ENCODE peak calls at places on chromosomes 11 and 22, in seven cellular contexts. T, Y, I, W, U, J and X are unnamed samples.

GRCh38 chr22:46357186-46357500 is 21.6 kb downstream of the TRMU start:
- DNase-seq in T (no peak), Y (no peak), I (no peak), W (no peak), U (no peak), J (no peak), X (no peak)

GRCh38 chr11:112292785-112293407 is 32.2 kb upstream of the PLET1 start:
- DNase-seq in T (peak), Y (peak), I (no peak), W (no peak), U (no peak), J (peak), X (no peak)

GRCh38 chr11:14578551-14578956 is 58.4 kb upstream of the PSMA1 start:
- DNase-seq in T (no peak), Y (no peak), I (no peak), W (no peak), U (peak), J (peak), X (no peak)

GRCh38 chr11:75577198-75577597 is 15.1 kb downstream of the SERPINH1 start:
- DNase-seq in T (peak), Y (peak), I (peak), W (no peak), U (peak), J (no peak), X (no peak)

GRCh38 chr22:49021097-49021925 is 806.4 kb downstream of the BRD1 start:
- DNase-seq in T (no peak), Y (no peak), I (no peak), W (no peak), U (no peak), J (no peak), X (no peak)

GRCh38 chr11:71459767-71460320 is 6.8 kb downstream of the NADSYN1 start:
- DNase-seq in T (no peak), Y (no peak), I (no peak), W (no peak), U (no peak), J (no peak), X (no peak)

GRCh38 chr11:8814923-8815240 is 96.1 kb upstream of the AKIP1 start:
- DNase-seq in T (no peak), Y (peak), I (no peak), W (no peak), U (no peak), J (no peak), X (no peak)

GRCh38 chr22:32080904-32081303 is 37.8 kb downstream of the SLC5A1 start:
- DNase-seq in T (peak), Y (peak), I (no peak), W (no peak), U (peak), J (peak), X (no peak)

GRCh38 chr11:112128483-112129121 is 35.3 kb downstream of the IL18 start:
- DNase-seq in T (peak), Y (peak), I (no peak), W (no peak), U (peak), J (peak), X (no peak)

GRCh38 chr11:57116654-57117053 is 65.1 kb upstream of the LRRC55 start:
- DNase-seq in T (peak), Y (peak), I (no peak), W (no peak), U (peak), J (peak), X (no peak)

GRCh38 chr22:44544523-44545433 is 46.7 kb upstream of the RTL6 start:
- DNase-seq in T (no peak), Y (no peak), I (peak), W (peak), U (no peak), J (no peak), X (no peak)

GRCh38 chr11:99325807-99326206 is 305.1 kb downstream of the CNTN5 start:
- DNase-seq in T (peak), Y (peak), I (no peak), W (no peak), U (no peak), J (peak), X (no peak)

GRCh38 chr11:59283825-59284772 is 71.4 kb upstream of the MPEG1 start:
- DNase-seq in T (peak), Y (peak), I (peak), W (no peak), U (peak), J (peak), X (no peak)

GRCh38 chr11:82980947-82981346 is 79.4 kb downstream of the DDIAS start:
- DNase-seq in T (no peak), Y (no peak), I (no peak), W (no peak), U (no peak), J (no peak), X (no peak)

GRCh38 chr22:38843201-38843715 is 570 bp downstream of the NPTXR start:
- DNase-seq in T (peak), Y (peak), I (peak), W (peak), U (no peak), J (peak), X (no peak)

GRCh38 chr11:69525516-69526452 is 44.3 kb downstream of the LINC01488 start:
- DNase-seq in T (no peak), Y (no peak), I (no peak), W (no peak), U (no peak), J (no peak), X (no peak)

GRCh38 chr11:131943296-131943695 is 572.9 kb downstream of the NTM start:
- DNase-seq in T (peak), Y (no peak), I (no peak), W (no peak), U (peak), J (no peak), X (no peak)

GRCh38 chr22:36331912-36332622 is 55.7 kb downstream of the MYH9 start:
- DNase-seq in T (no peak), Y (peak), I (peak), W (no peak), U (peak), J (no peak), X (no peak)

GRCh38 chr11:110808291-110808690 is 96.1 kb upstream of the ARHGAP20 start:
- DNase-seq in T (no peak), Y (no peak), I (no peak), W (no peak), U (no peak), J (no peak), X (no peak)

GRCh38 chr11:124739479-124740276 is at the start of gene NRGN:
- DNase-seq in T (peak), Y (peak), I (peak), W (peak), U (peak), J (no peak), X (peak)

GRCh38 chr22:20414450-20414849 is 20.5 kb downstream of the ZNF74 start:
- DNase-seq in T (no peak), Y (no peak), I (no peak), W (no peak), U (no peak), J (no peak), X (no peak)

GRCh38 chr11:62806611-62807121 is 1.4 kb upstream of the NXF1 start:
- DNase-seq in T (no peak), Y (no peak), I (no peak), W (no peak), U (no peak), J (no peak), X (no peak)